ENCODE peak calls at places on chromosomes 5 and 9, in ten cellular contexts. One of them, this sample, is unnamed.

GRCh38 chr9:125867752-125868400 is 120.7 kb downstream of the PBX3 start:
- DNase-seq in upper lobe of right lung: no peak
- DNase-seq in GM13977: no peak
- DNase-seq in GM03348: no peak
- DNase-seq in HepG2: no peak
- DNase-seq in right cardiac atrium: no peak
- DNase-seq in neural crest cell: no peak
- DNase-seq in GM23338: no peak
- DNase-seq in stimulated activated CD4-positive, alpha-beta T cell treated with anti-CD3 and anti-CD28 coated beads, Interleukin-1b, Interleukin-23, amount 100 ng/mL, for 4 hours: no peak
- DNase-seq in activated CD8-positive, alpha-beta T cell treated with anti-CD3 and anti-CD28 coated beads, Interleukin-2, amount 10 ng/mL, durations not matched to agents 7 days and 5 days: no peak
- DNase-seq in this sample: no peak

GRCh38 chr9:137878146-137878941 is 762 bp downstream of the CACNA1B start:
- DNase-seq in upper lobe of right lung: no peak
- DNase-seq in GM13977: peak; percentile 71
- DNase-seq in GM03348: peak; percentile 55
- DNase-seq in HepG2: no peak
- DNase-seq in right cardiac atrium: peak; percentile 57
- DNase-seq in neural crest cell: peak; percentile 74
- DNase-seq in GM23338: peak; percentile 90
- DNase-seq in stimulated activated CD4-positive, alpha-beta T cell treated with anti-CD3 and anti-CD28 coated beads, Interleukin-1b, Interleukin-23, amount 100 ng/mL, for 4 hours: peak; percentile 19
- DNase-seq in activated CD8-positive, alpha-beta T cell treated with anti-CD3 and anti-CD28 coated beads, Interleukin-2, amount 10 ng/mL, durations not matched to agents 7 days and 5 days: peak; percentile 46
- DNase-seq in this sample: no peak

GRCh38 chr5:108735790-108736189 is 11.9 kb upstream of the FER start:
- DNase-seq in upper lobe of right lung: no peak
- DNase-seq in GM13977: no peak
- DNase-seq in GM03348: no peak
- DNase-seq in HepG2: no peak
- DNase-seq in right cardiac atrium: no peak
- DNase-seq in neural crest cell: no peak
- DNase-seq in GM23338: no peak
- DNase-seq in stimulated activated CD4-positive, alpha-beta T cell treated with anti-CD3 and anti-CD28 coated beads, Interleukin-1b, Interleukin-23, amount 100 ng/mL, for 4 hours: no peak
- DNase-seq in activated CD8-positive, alpha-beta T cell treated with anti-CD3 and anti-CD28 coated beads, Interleukin-2, amount 10 ng/mL, durations not matched to agents 7 days and 5 days: no peak
- DNase-seq in this sample: no peak

GRCh38 chr5:137752873-137753226 is 1.3 kb downstream of the HNRNPA0 start:
- DNase-seq in upper lobe of right lung: no peak
- DNase-seq in GM13977: no peak
- DNase-seq in GM03348: no peak
- DNase-seq in HepG2: peak; percentile 17
- DNase-seq in right cardiac atrium: no peak
- DNase-seq in neural crest cell: no peak
- DNase-seq in GM23338: peak; percentile 72
- DNase-seq in stimulated activated CD4-positive, alpha-beta T cell treated with anti-CD3 and anti-CD28 coated beads, Interleukin-1b, Interleukin-23, amount 100 ng/mL, for 4 hours: peak; percentile 12
- DNase-seq in activated CD8-positive, alpha-beta T cell treated with anti-CD3 and anti-CD28 coated beads, Interleukin-2, amount 10 ng/mL, durations not matched to agents 7 days and 5 days: peak; percentile 59
- DNase-seq in this sample: no peak

GRCh38 chr9:110555971-110556370 is 23.6 kb downstream of the SVEP1 start:
- DNase-seq in upper lobe of right lung: no peak
- DNase-seq in GM13977: no peak
- DNase-seq in GM03348: peak; percentile 82
- DNase-seq in HepG2: peak; percentile 62
- DNase-seq in right cardiac atrium: peak; percentile 84
- DNase-seq in neural crest cell: no peak
- DNase-seq in GM23338: no peak
- DNase-seq in stimulated activated CD4-positive, alpha-beta T cell treated with anti-CD3 and anti-CD28 coated beads, Interleukin-1b, Interleukin-23, amount 100 ng/mL, for 4 hours: no peak
- DNase-seq in activated CD8-positive, alpha-beta T cell treated with anti-CD3 and anti-CD28 coated beads, Interleukin-2, amount 10 ng/mL, durations not matched to agents 7 days and 5 days: no peak
- DNase-seq in this sample: no peak

GRCh38 chr9:113125636-113126035 is 25.2 kb upstream of the SLC31A2 start:
- DNase-seq in upper lobe of right lung: no peak
- DNase-seq in GM13977: no peak
- DNase-seq in GM03348: no peak
- DNase-seq in HepG2: no peak
- DNase-seq in right cardiac atrium: no peak
- DNase-seq in neural crest cell: no peak
- DNase-seq in GM23338: no peak
- DNase-seq in stimulated activated CD4-positive, alpha-beta T cell treated with anti-CD3 and anti-CD28 coated beads, Interleukin-1b, Interleukin-23, amount 100 ng/mL, for 4 hours: no peak
- DNase-seq in activated CD8-positive, alpha-beta T cell treated with anti-CD3 and anti-CD28 coated beads, Interleukin-2, amount 10 ng/mL, durations not matched to agents 7 days and 5 days: no peak
- DNase-seq in this sample: no peak

GRCh38 chr9:92747459-92748232 is 17.0 kb downstream of the BICD2 start:
- DNase-seq in upper lobe of right lung: no peak
- DNase-seq in GM13977: no peak
- DNase-seq in GM03348: peak; percentile 64
- DNase-seq in HepG2: no peak
- DNase-seq in right cardiac atrium: no peak
- DNase-seq in neural crest cell: no peak
- DNase-seq in GM23338: no peak
- DNase-seq in stimulated activated CD4-positive, alpha-beta T cell treated with anti-CD3 and anti-CD28 coated beads, Interleukin-1b, Interleukin-23, amount 100 ng/mL, for 4 hours: no peak
- DNase-seq in activated CD8-positive, alpha-beta T cell treated with anti-CD3 and anti-CD28 coated beads, Interleukin-2, amount 10 ng/mL, durations not matched to agents 7 days and 5 days: no peak
- DNase-seq in this sample: no peak

GRCh38 chr9:109918359-109919163 is 138.6 kb downstream of the PALM2AKAP2 start:
- DNase-seq in upper lobe of right lung: no peak
- DNase-seq in GM13977: peak; percentile 17
- DNase-seq in GM03348: no peak
- DNase-seq in HepG2: no peak
- DNase-seq in right cardiac atrium: no peak
- DNase-seq in neural crest cell: no peak
- DNase-seq in GM23338: no peak
- DNase-seq in stimulated activated CD4-positive, alpha-beta T cell treated with anti-CD3 and anti-CD28 coated beads, Interleukin-1b, Interleukin-23, amount 100 ng/mL, for 4 hours: no peak
- DNase-seq in activated CD8-positive, alpha-beta T cell treated with anti-CD3 and anti-CD28 coated beads, Interleukin-2, amount 10 ng/mL, durations not matched to agents 7 days and 5 days: peak; percentile 27
- DNase-seq in this sample: no peak

This sample was measured in activated T-helper 9 cell treated with anti-CD3 and anti-CD28 coated beads, Interleukin-2, amount 50 U/mL, for 16 hours.